ENCODE peak calls at places on chromosomes 7 and 10, in seven cellular contexts. Z is mucosa of descending colon, Y is H1, G is K562, J is cardiac muscle cell, U is uterus, N is fibroblast of lung. I is an unnamed sample. For H3K36me3, the result is how much of the 10 kb centered on the place peaks cover.

GRCh38 chr7:26376208-26376917 is 84.7 kb downstream of the SNX10 start:
- DNase-seq in G (no peak), U (no peak), N (no peak), Z (peak), J (no peak), Y (no peak), I (peak)

GRCh38 chr7:112010994-112011393 is 195.2 kb downstream of the DOCK4 start:
- DNase-seq in G (no peak), N (no peak), Z (no peak), Y (no peak), J (no peak), U (no peak), I (no peak)

GRCh38 chr7:111053035-111053434 is 37.9 kb upstream of the LRRN3 start:
- DNase-seq in G (no peak), Y (no peak), U (no peak), N (no peak), J (no peak), Z (no peak), I (no peak)

GRCh38 chr7:26197153-26198115 is 3.1 kb downstream of the HNRNPA2B1 start:
- DNase-seq in N (no peak), G (no peak), Z (no peak), Y (no peak), U (no peak), J (no peak), I (no peak)

GRCh38 chr10:71990706-71991269 is 26.6 kb downstream of the CHST3 start:
- DNase-seq in U (no peak), Z (no peak), Y (no peak), J (peak), G (no peak), N (no peak), I (no peak)

GRCh38 chr7:100604976-100605911 is 3.1 kb downstream of the PCOLCE start:
- DNase-seq in N (no peak), J (no peak), Y (no peak), U (peak), Z (peak), G (peak), I (peak)

GRCh38 chr10:115826391-115826790 is 446.6 kb downstream of the GFRA1 start:
- DNase-seq in Y (no peak), J (no peak), N (peak), Z (no peak), G (no peak), U (no peak), I (no peak)

GRCh38 chr10:126468876-126469643 is 80.8 kb upstream of the ADAM12 start:
- DNase-seq in J (peak), Y (no peak), U (no peak), Z (no peak), G (no peak), N (peak), I (no peak)

GRCh38 chr7:67301667-67302066 is 305.0 kb downstream of the TYW1 start:
- DNase-seq in Z (no peak), N (peak), J (peak), G (no peak), U (no peak), Y (no peak), I (no peak)

GRCh38 chr10:117936136-117936535 is 110.6 kb downstream of the RAB11FIP2 start:
- DNase-seq in J (peak), G (no peak), N (peak), Z (no peak), U (peak), Y (no peak), I (no peak)

GRCh38 chr7:30173058-30173897 is 38.5 kb downstream of the MTURN start:
- DNase-seq in N (peak), Z (no peak), G (no peak), J (peak), Y (no peak), U (peak), I (peak)

GRCh38 chr10:79019441-79019840 is 49.3 kb upstream of the ZMIZ1 start:
- DNase-seq in U (peak), J (no peak), Z (no peak), N (no peak), Y (no peak), G (no peak), I (no peak)

GRCh38 chr10:124646483-124647352 is 97.5 kb downstream of the FAM53B start:
- DNase-seq in Z (no peak), U (peak), Y (no peak), N (peak), J (peak), G (peak), I (no peak)

GRCh38 chr10:110681023-110681681 is 37.0 kb downstream of the RBM20 start:
- DNase-seq in N (peak), U (no peak), G (peak), Y (no peak), J (peak), Z (no peak), I (peak)

GRCh38 chr10:129244298-129244697 is 222.7 kb upstream of the MGMT start:
- DNase-seq in N (no peak), G (no peak), Z (no peak), J (no peak), U (no peak), Y (no peak), I (no peak)

GRCh38 chr7:100588438-100588837 is 2.3 kb downstream of the FBXO24 start:
- DNase-seq in J (peak), N (no peak), G (peak), U (no peak), Z (no peak), Y (no peak), I (no peak)

GRCh38 chr7:47461161-47461560 is 120.8 kb downstream of the TNS3 start:
- DNase-seq in G (no peak), J (peak), Y (no peak), N (peak), Z (peak), U (no peak), I (no peak)

DNA sequence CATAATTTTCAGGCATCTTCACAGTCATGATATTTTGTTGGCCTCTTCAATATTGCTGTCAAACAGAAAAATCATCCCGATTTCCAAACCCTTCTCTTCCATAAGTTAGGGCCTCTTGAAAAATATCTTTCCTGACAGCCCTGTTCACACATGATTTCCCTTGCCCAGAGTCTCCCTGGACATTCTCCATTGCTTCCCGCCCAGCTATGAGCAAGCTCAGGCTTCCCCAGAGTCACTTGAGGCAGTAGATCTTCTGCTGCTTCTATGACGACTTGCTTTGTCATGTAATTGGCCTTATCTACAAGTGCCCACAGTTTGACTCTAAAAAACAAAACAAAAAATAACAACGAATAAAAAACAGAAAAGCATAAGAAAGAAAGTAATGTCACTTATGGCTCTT is 170.6 kb downstream of the BMPER start:
- DNase-seq in N (no peak), G (no peak), U (no peak), J (no peak), Y (no peak), Z (no peak), I (no peak)
- H3K4me3 ChIP-seq in N (no peak), G (no peak), U (no peak), J (no peak), Y (no peak), Z (no peak), I (no peak)

DNA sequence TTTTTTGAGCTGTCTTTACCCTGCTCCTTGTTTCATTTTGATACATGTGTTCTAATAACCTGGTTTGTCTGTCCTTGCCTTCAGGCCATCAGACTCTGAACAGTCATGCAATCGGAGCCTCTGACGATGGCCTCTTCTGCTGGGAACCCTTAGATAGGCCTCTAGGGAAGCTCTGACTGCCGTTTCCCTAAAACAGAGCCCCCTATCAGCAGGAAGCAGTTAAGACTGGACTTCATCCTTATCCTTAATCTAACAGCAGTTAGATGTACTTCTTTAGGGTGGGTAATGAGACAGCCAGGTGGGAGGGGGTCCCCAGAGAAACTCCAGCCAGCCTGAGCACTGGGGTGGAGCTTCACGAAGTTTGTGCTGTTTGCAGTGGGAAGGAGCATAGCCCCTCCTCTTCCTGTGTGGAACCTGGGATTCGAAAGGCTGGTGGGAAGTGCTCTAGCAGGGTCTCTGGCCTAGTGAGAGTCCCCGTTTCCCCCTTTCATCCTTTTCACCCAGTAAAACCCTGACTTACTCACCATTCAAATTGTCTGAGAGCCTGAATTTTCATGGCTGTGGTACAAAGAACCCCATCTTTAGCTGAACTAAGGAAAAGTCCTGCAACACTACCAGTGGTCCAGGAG is 28.4 kb upstream of the SORCS3 start:
- DNase-seq in U (no peak), Y (no peak), J (no peak), Z (no peak), G (no peak), N (no peak), I (no peak)
- H3K36me3 ChIP-seq in U (under half), Y (under half), J (under half), Z (under half), G (under half), N (under half), I (under half)

GRCh38 chr10:12483996-12484944 is 134.9 kb downstream of the CAMK1D start:
- DNase-seq in N (no peak), G (no peak), J (no peak), Y (no peak), U (no peak), Z (peak), I (no peak)
- H3K4me3 ChIP-seq in N (no peak), G (no peak), J (no peak), Y (no peak), U (no peak), Z (no peak), I (no peak)

GRCh38 chr10:97575101-97575668 is 2.6 kb downstream of the ANKRD2 start:
- DNase-seq in G (no peak), N (no peak), J (no peak), Z (no peak), Y (no peak), U (no peak), I (no peak)
- H3K36me3 ChIP-seq in G (under half), N (under half), J (under half), Z (under half), Y (under half), U (under half), I (under half)

GRCh38 chr7:151381333-151382078 is 28.3 kb downstream of the WDR86 start:
- DNase-seq in Y (no peak), G (no peak), Z (peak), N (no peak), J (peak), U (no peak), I (no peak)
- H3K4me3 ChIP-seq in Y (peak), G (no peak), Z (no peak), N (no peak), J (peak), U (peak), I (no peak)

I was measured in pancreas.